ENCODE peak calls at places on chromosomes 6 and 20, in four cellular contexts. P is CD8-positive, alpha-beta T cell; X is GM12865; U is RWPE1. Y is an unnamed sample.

GRCh38 chr20:36162272-36162966 is 7.9 kb downstream of the EPB41L1 start:
- DNase-seq in X (no peak), U (no peak), P (no peak), Y (peak; percentile 77)

GRCh38 chr6:169167581-169168301 is 85.9 kb downstream of the THBS2 start:
- DNase-seq in P (no peak), X (no peak), U (peak; percentile 67), Y (peak; percentile 33)

GRCh38 chr6:19805146-19805515 is 32.0 kb upstream of the ID4 start:
- DNase-seq in U (no peak), X (no peak), P (no peak), Y (no peak)

GRCh38 chr6:111552241-111552744 is 53.4 kb downstream of the TRAF3IP2 start:
- DNase-seq in U (peak; percentile 70), X (no peak), P (no peak), Y (peak; percentile 86)

GRCh38 chr6:148367418-148368024 is 24.9 kb downstream of the SASH1 start:
- DNase-seq in U (peak; percentile 52), P (no peak), X (no peak), Y (peak; percentile 62)

GRCh38 chr6:42599558-42599957 is 35.7 kb downstream of the UBR2 start:
- DNase-seq in U (no peak), P (no peak), X (no peak), Y (no peak)

GRCh38 chr20:39109933-39110818 is 148.0 kb downstream of the DHX35 start:
- DNase-seq in X (no peak), U (no peak), P (no peak), Y (no peak)

GRCh38 chr6:79373246-79373645 is 138.8 kb upstream of the HMGN3 start:
- DNase-seq in U (no peak), X (no peak), P (no peak), Y (no peak)

GRCh38 chr20:20690676-20691476 is 21.6 kb downstream of the RALGAPA2 start:
- DNase-seq in P (no peak), U (no peak), X (peak; percentile 49), Y (no peak)

GRCh38 chr6:63636516-63636968 is 940 bp downstream of the PHF3 start:
- DNase-seq in P (peak; percentile 31), U (peak; percentile 26), X (peak; percentile 60), Y (peak; percentile 60)

GRCh38 chr6:167574431-167575097 is 249.7 kb downstream of the TTLL2 start:
- DNase-seq in U (no peak), P (no peak), X (no peak), Y (peak; percentile 17)

GRCh38 chr6:151137441-151137984 is 102.3 kb upstream of the AKAP12 start:
- DNase-seq in U (no peak), P (no peak), X (no peak), Y (no peak)

GRCh38 chr6:11730645-11731044 is 48.0 kb downstream of the ADTRP start:
- DNase-seq in U (no peak), X (peak; percentile 88), P (no peak), Y (no peak)

GRCh38 chr20:17771206-17772004 is 71.6 kb downstream of the BANF2 start:
- DNase-seq in X (no peak), U (no peak), P (no peak), Y (peak; percentile 8)

GRCh38 chr6:326896-327537 is 34.7 kb downstream of the DUSP22 start:
- DNase-seq in U (no peak), X (no peak), P (no peak), Y (no peak)

GRCh38 chr6:46626976-46627375 is 25.6 kb downstream of the CYP39A1 start:
- DNase-seq in P (no peak), U (no peak), X (no peak), Y (no peak)

GRCh38 chr6:32796848-32797776 is 19.7 kb downstream of the HLA-DOB start:
- DNase-seq in U (peak; percentile 59), X (peak; percentile 79), P (peak; percentile 66), Y (peak; percentile 72)

GRCh38 chr6:159602370-159603185 is 90.5 kb downstream of the SOD2 start:
- DNase-seq in X (no peak), P (no peak), U (no peak), Y (no peak)

GRCh38 chr6:138654715-138655634 is 118.6 kb upstream of the CCDC28A start:
- DNase-seq in P (no peak), U (peak; percentile 60), X (peak; percentile 51), Y (no peak)

GRCh38 chr6:129632081-129632758 is 77.8 kb downstream of the ARHGAP18 start:
- DNase-seq in U (no peak), X (no peak), P (no peak), Y (no peak)

GRCh38 chr20:17171750-17172149 is 55.1 kb upstream of the PCSK2 start:
- DNase-seq in U (no peak), X (no peak), P (no peak), Y (no peak)

GRCh38 chr6:133632206-133632605 is 256.7 kb upstream of the TCF21 start:
- DNase-seq in U (no peak), X (no peak), P (no peak), Y (no peak)

GRCh38 chr6:1572892-1573291 is 36.8 kb upstream of the FOXC1 start:
- DNase-seq in X (no peak), P (no peak), U (no peak), Y (no peak)

GRCh38 chr6:126919947-126920346 is 198.5 kb upstream of the RSPO3 start:
- DNase-seq in P (no peak), X (no peak), U (peak; percentile 11), Y (no peak)

GRCh38 chr6:170042086-170042485 is 248.8 kb downstream of the DLL1 start:
- DNase-seq in X (no peak), P (no peak), U (no peak), Y (no peak)

GRCh38 chr6:56445818-56446217 is 196.9 kb downstream of the DST start:
- DNase-seq in U (no peak), X (no peak), P (no peak), Y (no peak)

GRCh38 chr6:82072771-82073170 is 174.8 kb downstream of the IBTK start:
- DNase-seq in U (no peak), P (no peak), X (no peak), Y (no peak)

GRCh38 chr6:116400376-116400775 is 29.6 kb downstream of the DSE start:
- DNase-seq in X (no peak), P (no peak), U (no peak), Y (no peak)

GRCh38 chr6:158718431-158719126 is 68.7 kb downstream of the SYTL3 start:
- DNase-seq in U (no peak), X (peak; percentile 55), P (no peak), Y (no peak)